ENCODE peak calls at places on chromosomes 7 and 10, in seven cellular contexts. H, Y, A, B, C, G and T are unnamed samples.

GRCh38 chr7:158238616-158239289 is 348.9 kb downstream of the PTPRN2 start:
- DNase-seq in H (no peak), Y (no peak), A (no peak), B (no peak), C (peak), G (no peak), T (no peak)

GRCh38 chr10:92149261-92149660 is 141.6 kb downstream of the CPEB3 start:
- DNase-seq in H (no peak), Y (no peak), A (no peak), B (no peak), C (no peak), G (no peak), T (no peak)

GRCh38 chr7:130276796-130277762 is 10.4 kb downstream of the CPA2 start:
- DNase-seq in H (no peak), Y (no peak), A (no peak), B (no peak), C (no peak), G (no peak), T (no peak)

GRCh38 chr10:77737608-77738007 is 100.0 kb upstream of the KCNMA1 start:
- DNase-seq in H (peak), Y (no peak), A (no peak), B (no peak), C (no peak), G (no peak), T (no peak)

GRCh38 chr10:95423327-95424005 is 132.7 kb upstream of the PDLIM1 start:
- DNase-seq in H (no peak), Y (no peak), A (no peak), B (no peak), C (no peak), G (no peak), T (no peak)

GRCh38 chr10:110868981-110869380 is 2.7 kb upstream of the PDCD4 start:
- DNase-seq in H (no peak), Y (no peak), A (no peak), B (no peak), C (no peak), G (no peak), T (no peak)

GRCh38 chr10:113519616-113520015 is 33.2 kb upstream of the HABP2 start:
- DNase-seq in H (no peak), Y (no peak), A (no peak), B (no peak), C (no peak), G (peak), T (no peak)

GRCh38 chr10:14487511-14487909 is 156.8 kb upstream of the FRMD4A start:
- DNase-seq in H (no peak), Y (no peak), A (no peak), B (no peak), C (no peak), G (peak), T (no peak)

GRCh38 chr10:104406715-104407517 is 53.3 kb downstream of the CFAP58 start:
- DNase-seq in H (peak), Y (no peak), A (peak), B (peak), C (no peak), G (no peak), T (peak)
- TF ChIP-seq SIN3A in H (no peak), Y (no peak), A (no peak), B (no peak), C (no peak), G (no peak), T (no peak)

DNA sequence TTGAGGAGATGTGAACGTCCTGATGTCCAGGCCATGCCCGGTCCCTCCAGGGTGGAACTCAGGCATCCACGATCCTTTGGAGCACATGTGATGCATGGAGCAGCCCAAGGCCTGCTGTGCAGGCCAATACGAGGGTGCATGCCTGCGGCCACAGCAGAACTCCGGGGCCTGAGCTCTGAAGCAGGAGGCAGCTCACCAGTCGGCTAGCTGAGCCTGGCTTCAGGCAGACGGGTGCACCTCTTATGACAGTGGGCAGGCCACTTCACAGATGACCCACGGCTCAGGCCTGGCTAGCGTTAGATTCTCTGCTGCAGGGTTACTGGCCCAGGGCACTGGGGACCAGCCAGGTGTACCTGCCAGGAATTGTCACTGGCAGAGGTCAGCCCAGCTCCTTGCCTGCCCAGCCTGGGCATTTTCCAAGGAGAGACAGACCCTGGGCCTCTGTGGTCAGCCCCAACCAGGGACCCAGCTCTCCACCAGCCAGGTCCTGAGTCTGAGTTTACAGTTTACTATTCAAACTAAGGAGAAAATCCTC is 29.6 kb upstream of the INPP5A start:
- DNase-seq in H (no peak), Y (no peak), A (peak), B (no peak), C (no peak), G (no peak), T (no peak)
- TF ChIP-seq SIN3A in H (no peak), Y (no peak), A (no peak), B (no peak), C (no peak), G (no peak), T (no peak)

GRCh38 chr10:124356706-124357582 is 61.8 kb downstream of the OAT start:
- DNase-seq in H (no peak), Y (no peak), A (no peak), B (no peak), C (no peak), G (no peak), T (no peak)

GRCh38 chr10:124357583-124357930 is 61.2 kb downstream of the OAT start:
- DNase-seq in H (no peak), Y (no peak), A (no peak), B (no peak), C (no peak), G (no peak), T (no peak)

GRCh38 chr10:124353896-124354295 is 64.8 kb downstream of the OAT start:
- DNase-seq in H (no peak), Y (no peak), A (peak), B (no peak), C (no peak), G (no peak), T (no peak)

GRCh38 chr10:124353091-124353815 is 65.5 kb downstream of the OAT start:
- DNase-seq in H (no peak), Y (no peak), A (peak), B (no peak), C (no peak), G (no peak), T (no peak)

GRCh38 chr10:124354411-124355382 is 64.0 kb downstream of the OAT start:
- DNase-seq in H (peak), Y (no peak), A (peak), B (peak), C (peak), G (no peak), T (peak)
- TF ChIP-seq SIN3A in H (no peak), Y (no peak), A (no peak), B (no peak), C (no peak), G (no peak), T (no peak)

GRCh38 chr7:143360788-143361551 is 1.5 kb downstream of the FAM131B start:
- DNase-seq in H (no peak), Y (no peak), A (peak), B (no peak), C (peak), G (peak), T (no peak)

GRCh38 chr7:143362126-143362961 is at the start of gene FAM131B:
- DNase-seq in H (no peak), Y (no peak), A (peak), B (no peak), C (peak), G (peak), T (no peak)

GRCh38 chr7:143359769-143360168 is 2.7 kb downstream of the FAM131B start:
- DNase-seq in H (no peak), Y (no peak), A (no peak), B (no peak), C (no peak), G (no peak), T (no peak)

GRCh38 chr7:143361552-143362125 is 874 bp downstream of the FAM131B start:
- DNase-seq in H (no peak), Y (no peak), A (no peak), B (no peak), C (no peak), G (peak), T (no peak)

GRCh38 chr7:143363011-143363937 is 761 bp upstream of the FAM131B start:
- DNase-seq in H (no peak), Y (no peak), A (no peak), B (no peak), C (no peak), G (no peak), T (no peak)
- TF ChIP-seq SIN3A in H (no peak), Y (no peak), A (no peak), B (no peak), C (no peak), G (no peak), T (no peak)

DNA sequence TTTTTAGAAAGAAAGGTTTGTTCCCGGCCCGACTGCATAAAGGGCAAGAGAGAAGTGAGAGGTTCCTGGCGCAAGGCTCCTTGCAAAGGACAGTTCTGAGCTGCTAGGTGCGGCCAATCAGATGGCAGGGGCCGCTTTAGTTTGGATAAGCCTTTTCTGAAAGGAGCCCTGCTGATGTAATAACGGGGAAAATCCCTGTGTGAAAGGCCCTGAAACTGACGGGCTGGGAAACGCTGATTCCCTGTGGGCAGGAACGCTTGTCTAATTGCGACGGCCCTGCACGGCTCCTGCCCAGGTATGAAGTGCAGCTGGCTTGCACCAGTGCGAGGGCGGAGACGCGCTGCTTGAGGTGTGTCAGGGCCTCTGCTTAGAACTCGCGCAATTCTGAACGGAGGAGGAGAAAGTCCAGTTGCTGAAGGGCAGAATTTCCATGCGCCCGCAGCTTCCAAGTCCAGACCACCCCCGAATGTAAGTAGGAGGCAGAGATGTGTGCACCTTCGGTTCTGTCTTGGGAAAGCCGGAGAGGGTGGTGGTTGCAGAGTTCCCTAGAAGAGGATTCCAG is 30.5 kb downstream of the TACC2 start:
- DNase-seq in H (no peak), Y (no peak), A (no peak), B (no peak), C (no peak), G (peak), T (no peak)
- TF ChIP-seq SIN3A in H (no peak), Y (no peak), A (no peak), B (no peak), C (no peak), G (no peak), T (no peak)

GRCh38 chr10:62456611-62457101 is 82.5 kb downstream of the ZNF365 start:
- DNase-seq in H (no peak), Y (peak), A (no peak), B (no peak), C (no peak), G (no peak), T (no peak)
- TF ChIP-seq SIN3A in H (no peak), Y (peak), A (no peak), B (no peak), C (no peak), G (no peak), T (no peak)

DNA sequence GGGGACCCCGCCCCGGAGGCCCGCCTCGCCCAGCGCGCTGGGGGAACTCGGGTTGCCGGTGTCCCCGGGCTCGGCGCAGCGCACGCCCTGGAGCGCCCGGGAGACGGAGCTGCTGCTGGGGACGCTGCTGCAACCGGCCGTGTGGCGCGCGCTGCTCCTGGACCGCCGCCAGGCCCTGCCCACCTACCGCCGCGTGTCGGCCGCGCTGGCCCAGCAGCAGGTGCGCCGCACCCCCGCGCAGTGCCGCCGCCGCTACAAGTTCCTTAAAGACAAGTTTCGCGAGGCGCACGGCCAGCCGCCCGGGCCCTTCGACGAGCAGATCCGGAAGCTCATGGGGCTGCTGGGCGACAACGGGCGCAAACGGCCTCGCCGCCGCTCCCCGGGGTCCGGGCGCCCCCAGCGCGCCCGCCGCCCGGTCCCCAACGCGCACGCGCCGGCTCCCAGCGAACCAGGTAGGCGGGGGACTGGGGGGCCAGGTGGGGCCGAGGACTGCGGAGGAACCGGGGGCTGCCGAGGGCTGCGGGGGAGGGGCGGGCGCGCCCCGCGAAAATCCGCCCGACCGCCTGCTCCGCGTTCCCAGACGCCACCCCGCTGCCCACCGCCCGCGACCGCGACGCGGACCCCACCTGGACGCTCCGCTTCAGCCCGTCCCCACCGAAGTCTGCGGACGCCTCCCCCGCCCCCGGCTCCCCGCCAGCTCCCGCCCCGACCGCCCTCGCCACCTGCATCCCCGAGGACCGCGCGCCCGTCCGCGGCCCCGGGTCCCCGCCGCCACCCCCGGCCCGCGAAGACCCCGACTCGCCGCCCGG is 574 bp downstream of the UTF1 start:
- DNase-seq in H (no peak), Y (no peak), A (no peak), B (no peak), C (peak), G (no peak), T (no peak)
- TF ChIP-seq SIN3A in H (no peak), Y (no peak), A (no peak), B (no peak), C (no peak), G (no peak), T (no peak)

DNA sequence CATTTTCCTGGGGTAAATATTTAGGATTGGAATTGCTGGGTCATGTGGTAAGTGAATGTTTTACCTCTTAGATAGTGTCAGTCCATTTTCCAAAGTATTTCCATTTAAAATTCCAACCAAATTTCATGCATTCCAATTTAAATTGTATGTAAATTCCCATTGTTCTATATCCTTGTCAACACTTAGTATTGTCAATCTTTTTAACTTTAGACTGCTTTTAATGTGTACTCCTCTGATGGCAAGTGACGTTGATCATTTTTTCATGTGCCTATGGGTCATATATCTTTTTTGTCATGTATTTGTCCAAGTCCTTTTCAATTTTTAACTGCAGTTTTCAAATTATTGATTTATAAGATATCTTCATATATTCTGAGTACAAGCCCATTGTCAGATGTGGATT is 80.8 kb upstream of the FAM20C start:
- DNase-seq in H (no peak), Y (no peak), A (no peak), B (no peak), C (no peak), G (no peak), T (no peak)
- TF ChIP-seq SIN3A in H (no peak), Y (no peak), A (no peak), B (no peak), C (no peak), G (no peak), T (no peak)